ENCODE peak calls at places on chromosome 21, in ten cellular contexts. U is mesenchymal stem cell; X is natural killer cell treated with Interleukin-12 subunit alpha and Interleukin-12 subunit beta and Interleukin-15 and Interleukin-18, amount 100 ng/mL, for 72 hours; Y is lung microvascular endothelial cell; H is NCI-H1092 treated with DMSO at 0.1 percent for 48 hours; W is activated CD4-positive, alpha-beta T cell treated with anti-CD3 and anti-CD28 coated beads, Interleukin-2, amount 50 U/mL, for 24 hours; K is heart left ventricle; M is midbrain; B is right cardiac atrium; R is AG09319. P is an unnamed sample.

GRCh38 chr21:45476582-45476981 is 65.7 kb downstream of the SLC19A1 start:
- DNase-seq in U (no peak), X (no peak), Y (no peak), H (no peak), W (no peak), K (no peak), M (no peak), B (peak; percentile 9), R (no peak), P (no peak)

GRCh38 chr21:44425307-44425894 is 29.9 kb upstream of the LRRC3 start:
- DNase-seq in U (no peak), X (no peak), Y (no peak), H (no peak), W (no peak), K (no peak), M (no peak), B (no peak), R (no peak), P (no peak)

GRCh38 chr21:18204931-18205330 is 39.7 kb upstream of the CHODL start:
- DNase-seq in U (peak; percentile 16), X (no peak), Y (no peak), H (peak; percentile 4), W (no peak), K (no peak), M (peak; percentile 0), B (no peak), R (no peak), P (no peak)

GRCh38 chr21:36883532-36884486 is 82.7 kb downstream of the HLCS start:
- DNase-seq in U (no peak), X (no peak), Y (no peak), H (no peak), W (no peak), K (no peak), M (no peak), B (no peak), R (no peak), P (no peak)

GRCh38 chr21:31802331-31802730 is 70.4 kb upstream of the SCAF4 start:
- DNase-seq in U (no peak), X (no peak), Y (no peak), H (no peak), W (no peak), K (no peak), M (no peak), B (no peak), R (no peak), P (no peak)

GRCh38 chr21:35350965-35351364 is 301.9 kb upstream of the RUNX1 start:
- DNase-seq in U (peak; percentile 11), X (no peak), Y (no peak), H (no peak), W (peak; percentile 26), K (no peak), M (no peak), B (no peak), R (no peak), P (no peak)

GRCh38 chr21:26739189-26739588 is 106.0 kb downstream of the ADAMTS1 start:
- DNase-seq in U (peak; percentile 57), X (no peak), Y (no peak), H (no peak), W (no peak), K (no peak), M (no peak), B (no peak), R (no peak), P (no peak)

GRCh38 chr21:45109831-45110492 is 35.6 kb downstream of the ADARB1 start:
- DNase-seq in U (peak; percentile 56), X (no peak), Y (peak; percentile 68), H (no peak), W (peak; percentile 49), K (no peak), M (no peak), B (no peak), R (peak; percentile 7), P (no peak)

GRCh38 chr21:14273736-14274538 is 58.0 kb downstream of the RBM11 start:
- DNase-seq in U (no peak), X (no peak), Y (no peak), H (no peak), W (no peak), K (peak; percentile 77), M (no peak), B (peak; percentile 90), R (no peak), P (no peak)

GRCh38 chr21:45279446-45280177 is 8.1 kb downstream of the POFUT2 start:
- DNase-seq in U (no peak), X (peak; percentile 31), Y (no peak), H (no peak), W (no peak), K (no peak), M (no peak), B (peak; percentile 39), R (no peak), P (no peak)

GRCh38 chr21:37446552-37446951 is 80.0 kb downstream of the DYRK1A start:
- DNase-seq in U (no peak), X (no peak), Y (no peak), H (no peak), W (no peak), K (no peak), M (no peak), B (no peak), R (no peak), P (no peak)

P was measured in activated naive CD4-positive, alpha-beta T cell.